ENCODE peak calls at places on chromosomes 7 and 10, in eight cellular contexts. Y, C, R, F, V, S, H and Z are unnamed samples.
A peak's percentile ranks its signal among the peaks of the same experiment; 100 is the strongest.

GRCh38 chr10:42899036-42899435 is 116.4 kb downstream of the BMS1 start:
- DNase-seq in S (no peak), V (no peak), C (no peak), Y (no peak), R (no peak), H (no peak), F (no peak), Z (no peak)

GRCh38 chr10:63071145-63071544 is 62.0 kb upstream of the NRBF2 start:
- DNase-seq in V (no peak), S (no peak), H (peak; percentile 77), Y (no peak), R (no peak), F (no peak), C (no peak), Z (no peak)

GRCh38 chr7:44633254-44634186 is 27.1 kb downstream of the OGDH start:
- DNase-seq in C (peak; percentile 66), S (no peak), V (peak; percentile 97), R (no peak), H (peak; percentile 71), Y (peak; percentile 54), F (no peak), Z (peak; percentile 93)

GRCh38 chr10:97204826-97205679 is 19.3 kb upstream of the SLIT1 start:
- DNase-seq in S (no peak), H (no peak), C (no peak), V (no peak), F (no peak), R (no peak), Y (no peak), Z (no peak)

GRCh38 chr10:11782793-11783557 is 40.2 kb upstream of the PROSER2 start:
- DNase-seq in H (peak; percentile 20), C (no peak), F (peak; percentile 51), S (peak; percentile 72), R (no peak), Y (no peak), V (peak; percentile 58), Z (peak; percentile 49)

GRCh38 chr7:152633072-152633471 is 42.9 kb downstream of the XRCC2 start:
- DNase-seq in S (no peak), F (no peak), Y (no peak), H (no peak), R (no peak), C (no peak), V (no peak), Z (no peak)

GRCh38 chr10:54985732-54986131 is 184.7 kb upstream of the PCDH15 start:
- DNase-seq in S (no peak), F (no peak), C (no peak), R (no peak), H (no peak), Y (no peak), V (no peak), Z (no peak)

GRCh38 chr10:122206471-122207065 is 64.5 kb upstream of the BTBD16 start:
- DNase-seq in C (no peak), F (no peak), V (peak; percentile 26), H (no peak), R (no peak), Y (no peak), S (no peak), Z (no peak)

GRCh38 chr10:69405221-69405620 is 11.5 kb downstream of the TACR2 start:
- DNase-seq in Y (no peak), C (no peak), F (no peak), V (peak; percentile 15), H (no peak), R (no peak), S (no peak), Z (no peak)

GRCh38 chr7:102272917-102273748 is 13.5 kb upstream of the SH2B2 start:
- DNase-seq in S (no peak), Y (no peak), F (no peak), V (no peak), R (no peak), C (no peak), H (no peak), Z (no peak)

GRCh38 chr7:19522486-19522885 is 186.4 kb downstream of the POLR1F start:
- DNase-seq in C (no peak), V (peak; percentile 68), F (no peak), H (no peak), Y (no peak), R (no peak), S (no peak), Z (no peak)

GRCh38 chr10:86655596-86655995 is 1.2 kb downstream of the OPN4 start:
- DNase-seq in Y (no peak), V (no peak), S (no peak), C (no peak), R (no peak), H (peak; percentile 36), F (no peak), Z (no peak)

GRCh38 chr10:11344550-11344949 is 266.9 kb downstream of the USP6NL start:
- DNase-seq in V (no peak), R (no peak), C (no peak), H (no peak), S (no peak), F (no peak), Y (no peak), Z (no peak)

GRCh38 chr10:112951349-112952281 is 1.6 kb downstream of the TCF7L2 start:
- DNase-seq in R (peak; percentile 77), V (peak; percentile 84), F (peak; percentile 72), C (peak; percentile 45), Y (peak; percentile 79), H (peak; percentile 86), S (peak; percentile 53), Z (peak; percentile 42)

GRCh38 chr7:116977172-116977571 is 23.9 kb downstream of the ST7 start:
- DNase-seq in S (no peak), H (no peak), F (no peak), R (no peak), V (peak; percentile 66), Y (no peak), C (no peak), Z (no peak)

GRCh38 chr7:50712527-50713356 is 70.0 kb downstream of the GRB10 start:
- DNase-seq in F (no peak), C (no peak), Y (no peak), V (no peak), R (no peak), H (no peak), S (no peak), Z (no peak)

GRCh38 chr10:117370205-117370604 is 5.0 kb downstream of the PDZD8 start:
- DNase-seq in S (no peak), V (peak; percentile 66), R (no peak), Y (peak; percentile 28), F (no peak), H (no peak), C (no peak), Z (no peak)

GRCh38 chr7:128211626-128212025 is 29.5 kb upstream of the LEP start:
- DNase-seq in V (no peak), R (no peak), H (no peak), Y (no peak), C (no peak), F (no peak), S (no peak), Z (no peak)

GRCh38 chr7:151080091-151080521 is 503 bp downstream of the FASTK start:
- DNase-seq in R (peak; percentile 69), V (no peak), Y (no peak), S (no peak), H (no peak), C (no peak), F (no peak), Z (no peak)

DNA sequence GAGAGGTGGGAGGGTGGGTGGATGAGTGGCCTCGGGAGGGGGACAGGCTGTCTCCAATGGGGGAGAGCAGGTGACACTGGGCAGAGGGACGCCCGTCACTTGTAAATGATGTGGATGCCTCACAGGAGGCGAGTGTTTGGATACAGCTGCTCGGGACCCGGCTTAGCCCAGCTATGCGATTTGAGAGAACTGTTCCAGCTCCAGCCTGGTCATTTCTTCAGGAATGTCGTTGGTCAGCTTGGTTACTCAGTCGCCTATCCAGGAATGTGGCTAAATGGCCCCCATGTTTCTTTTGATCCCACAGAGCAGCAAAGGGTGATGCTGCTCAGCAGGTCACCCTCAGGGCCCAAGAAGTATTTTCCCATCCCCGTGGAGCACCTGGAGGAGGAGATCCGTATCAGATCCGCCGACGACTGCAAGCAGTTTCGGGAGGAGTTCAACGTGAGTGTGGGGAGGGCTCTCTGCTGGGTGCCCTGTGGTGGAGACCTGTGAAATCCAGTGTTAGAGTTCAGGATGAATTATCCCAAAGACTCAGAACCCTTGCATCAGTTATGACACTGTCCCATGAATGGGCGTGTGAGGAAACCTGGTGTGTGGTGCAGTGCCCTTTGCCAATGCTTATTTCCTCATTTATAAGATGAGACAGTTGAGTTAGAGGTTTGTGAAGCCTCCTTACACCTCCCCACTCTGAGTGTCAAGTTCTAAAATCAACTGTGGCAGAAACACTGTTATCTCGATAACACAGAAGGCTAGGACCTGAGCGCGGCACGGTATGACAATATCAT is 76.8 kb downstream of the MKI67 start:
- DNase-seq in R (no peak), V (no peak), H (no peak), C (no peak), S (no peak), F (no peak), Y (no peak), Z (no peak)
- H3K4me1 ChIP-seq in R (peaks cover 24% of the 10 kb centered on the region), V (peaks cover 4% of the 10 kb centered on the region), H (peaks cover 31% of the 10 kb centered on the region), C (peaks cover 55% of the 10 kb centered on the region), S (no peaks in the 10 kb centered on the region), F (peaks cover 10% of the 10 kb centered on the region), Y (peaks cover 16% of the 10 kb centered on the region), Z (peaks cover 48% of the 10 kb centered on the region)

GRCh38 chr10:132408367-132408781 is 11.4 kb downstream of the PWWP2B start:
- DNase-seq in Y (peak; percentile 81), F (no peak), R (no peak), C (no peak), S (no peak), H (peak; percentile 85), V (no peak), Z (no peak)
- H3K4me3 ChIP-seq in Y (no peak overlapping the region), F (no peak overlapping the region), R (peak overlapping the region; percentile 35), C (no peak overlapping the region), S (no peak overlapping the region), H (peak overlapping the region; percentile 30), V (no peak overlapping the region), Z (no peak overlapping the region)

GRCh38 chr10:72318383-72319262 is 36.1 kb downstream of the DNAJB12 start:
- DNase-seq in Y (no peak), S (no peak), R (no peak), C (no peak), F (no peak), V (no peak), H (no peak), Z (no peak)
- H3K4me1 ChIP-seq in Y (peaks cover 48% of the 10 kb centered on the region), S (peaks cover 89% of the 10 kb centered on the region), R (peaks cover 61% of the 10 kb centered on the region), C (peaks cover 83% of the 10 kb centered on the region), F (peaks cover 70% of the 10 kb centered on the region), V (peaks cover 41% of the 10 kb centered on the region), H (peaks cover 75% of the 10 kb centered on the region), Z (peaks cover 86% of the 10 kb centered on the region)

GRCh38 chr10:59901481-59901880 is 4.9 kb downstream of the CCDC6 start:
- DNase-seq in R (no peak), H (no peak), C (no peak), S (no peak), F (no peak), V (no peak), Y (no peak), Z (no peak)

GRCh38 chr10:59905066-59905734 is 1.2 kb downstream of the CCDC6 start:
- DNase-seq in F (no peak), C (no peak), H (peak; percentile 73), R (peak; percentile 63), Y (peak; percentile 76), V (peak; percentile 16), S (no peak), Z (peak; percentile 56)

GRCh38 chr10:59905735-59906416 is 480 bp downstream of the CCDC6 start:
- DNase-seq in S (no peak), C (no peak), V (no peak), R (peak; percentile 65), F (no peak), Y (peak; percentile 63), H (peak; percentile 71), Z (peak; percentile 11)

GRCh38 chr10:59904431-59905065 is 1.8 kb downstream of the CCDC6 start:
- DNase-seq in H (no peak), S (no peak), F (no peak), C (no peak), V (no peak), Y (no peak), R (no peak), Z (no peak)

GRCh38 chr10:59903871-59904270 is 2.5 kb downstream of the CCDC6 start:
- DNase-seq in H (no peak), C (no peak), Y (no peak), V (peak; percentile 22), R (no peak), S (no peak), F (no peak), Z (no peak)
- H3K4me3 ChIP-seq in H (peak overlapping the region; percentile 75), C (no peak overlapping the region), Y (no peak overlapping the region), V (no peak overlapping the region), R (peak overlapping the region; percentile 94), S (no peak overlapping the region), F (no peak overlapping the region), Z (no peak overlapping the region)